ENCODE peak calls at places on chromosomes 11 and 22, in four cellular contexts. G, F, M and Y are unnamed samples.

GRCh38 chr11:115759622-115760527 is 255.7 kb upstream of the CADM1 start:
- DNase-seq in G (no peak), F (peak; percentile 41), M (peak; percentile 54), Y (no peak)

GRCh38 chr11:15341587-15341986 is 226.9 kb downstream of the INSC start:
- DNase-seq in G (no peak), F (no peak), M (no peak), Y (no peak)

GRCh38 chr22:38770257-38770949 is 14.6 kb upstream of the SUN2 start:
- DNase-seq in G (no peak), F (no peak), M (no peak), Y (no peak)

GRCh38 chr11:83617671-83618070 is 331.5 kb upstream of the CCDC90B start:
- DNase-seq in G (no peak), F (no peak), M (no peak), Y (no peak)

GRCh38 chr11:86958259-86958658 is 3.1 kb upstream of the FZD4 start:
- DNase-seq in G (no peak), F (no peak), M (peak; percentile 6), Y (no peak)

GRCh38 chr11:33194455-33194854 is 33.2 kb upstream of the CSTF3 start:
- DNase-seq in G (no peak), F (no peak), M (no peak), Y (no peak)

GRCh38 chr11:34583818-34584217 is 37.1 kb upstream of the EHF start:
- DNase-seq in G (no peak), F (no peak), M (no peak), Y (no peak)

GRCh38 chr22:46068908-46069481 is 81.3 kb upstream of the PPARA start:
- DNase-seq in G (no peak), F (peak; percentile 87), M (peak; percentile 91), Y (peak; percentile 13)

GRCh38 chr11:44766112-44766971 is 39.6 kb downstream of the TSPAN18 start:
- DNase-seq in G (peak; percentile 45), F (peak; percentile 93), M (peak; percentile 80), Y (no peak)

GRCh38 chr11:36478700-36479329 is 31.3 kb downstream of the TRAF6 start:
- DNase-seq in G (peak; percentile 52), F (peak; percentile 43), M (no peak), Y (peak; percentile 62)

GRCh38 chr11:46271875-46272815 is 5.3 kb upstream of the CREB3L1 start:
- DNase-seq in G (no peak), F (peak; percentile 72), M (no peak), Y (no peak)

GRCh38 chr11:46391578-46392420 is at the start of gene CHRM4:
- DNase-seq in G (peak; percentile 90), F (peak; percentile 32), M (peak; percentile 96), Y (no peak)

GRCh38 chr22:38175206-38176118 is 6.2 kb downstream of the PLA2G6 start:
- DNase-seq in G (no peak), F (no peak), M (peak; percentile 62), Y (no peak)

GRCh38 chr22:20422271-20422958 is 15.2 kb downstream of the SCARF2 start:
- DNase-seq in G (no peak), F (peak; percentile 66), M (peak; percentile 96), Y (no peak)

GRCh38 chr22:20509344-20510047 is 2.1 kb downstream of the MED15 start:
- DNase-seq in G (peak; percentile 95), F (peak; percentile 95), M (peak; percentile 95), Y (peak; percentile 42)

GRCh38 chr11:67376873-67377808 is 3.7 kb upstream of the CLCF1 start:
- DNase-seq in G (no peak), F (no peak), M (peak; percentile 78), Y (no peak)

GRCh38 chr11:765025-765801 is 12.1 kb downstream of the GATD1 start:
- DNase-seq in G (peak; percentile 64), F (peak; percentile 30), M (peak; percentile 86), Y (peak; percentile 65)

GRCh38 chr11:100851584-100852152 is 164.6 kb downstream of the ARHGAP42 start:
- DNase-seq in G (no peak), F (no peak), M (no peak), Y (no peak)

GRCh38 chr11:69705246-69705856 is 1.5 kb upstream of the FGF19 start:
- DNase-seq in G (no peak), F (no peak), M (peak; percentile 65), Y (no peak)

GRCh38 chr11:69511358-69512015 is 30.0 kb downstream of the LINC01488 start:
- DNase-seq in G (no peak), F (peak; percentile 45), M (peak; percentile 86), Y (no peak)

GRCh38 chr11:14189874-14190273 is 169.1 kb downstream of the RRAS2 start:
- DNase-seq in G (no peak), F (no peak), M (no peak), Y (no peak)

GRCh38 chr11:63999349-64000025 is 13.2 kb downstream of the OTUB1 start:
- DNase-seq in G (peak; percentile 63), F (peak; percentile 64), M (peak; percentile 93), Y (no peak)

GRCh38 chr22:19648419-19648929 is 65.8 kb upstream of the SEPTIN5 start:
- DNase-seq in G (peak; percentile 58), F (no peak), M (no peak), Y (peak; percentile 51)

GRCh38 chr11:124722176-124722575 is 17.6 kb upstream of the NRGN start:
- DNase-seq in G (no peak), F (no peak), M (no peak), Y (no peak)

GRCh38 chr11:117313828-117314768 is 2.0 kb downstream of the BACE1 start:
- DNase-seq in G (no peak), F (no peak), M (peak; percentile 73), Y (no peak)
- H3K4me3 ChIP-seq in G (no peak overlapping the region), F (peak overlapping the region; percentile 45), M (peak overlapping the region; percentile 74), Y (no peak overlapping the region)

GRCh38 chr11:111967651-111968050 is 30.5 kb downstream of the DIXDC1 start:
- DNase-seq in G (no peak), F (no peak), M (no peak), Y (no peak)
- H2AFZ ChIP-seq in G (no peak overlapping the region), F (no peak overlapping the region), M (no peak overlapping the region), Y (no peak overlapping the region)

DNA sequence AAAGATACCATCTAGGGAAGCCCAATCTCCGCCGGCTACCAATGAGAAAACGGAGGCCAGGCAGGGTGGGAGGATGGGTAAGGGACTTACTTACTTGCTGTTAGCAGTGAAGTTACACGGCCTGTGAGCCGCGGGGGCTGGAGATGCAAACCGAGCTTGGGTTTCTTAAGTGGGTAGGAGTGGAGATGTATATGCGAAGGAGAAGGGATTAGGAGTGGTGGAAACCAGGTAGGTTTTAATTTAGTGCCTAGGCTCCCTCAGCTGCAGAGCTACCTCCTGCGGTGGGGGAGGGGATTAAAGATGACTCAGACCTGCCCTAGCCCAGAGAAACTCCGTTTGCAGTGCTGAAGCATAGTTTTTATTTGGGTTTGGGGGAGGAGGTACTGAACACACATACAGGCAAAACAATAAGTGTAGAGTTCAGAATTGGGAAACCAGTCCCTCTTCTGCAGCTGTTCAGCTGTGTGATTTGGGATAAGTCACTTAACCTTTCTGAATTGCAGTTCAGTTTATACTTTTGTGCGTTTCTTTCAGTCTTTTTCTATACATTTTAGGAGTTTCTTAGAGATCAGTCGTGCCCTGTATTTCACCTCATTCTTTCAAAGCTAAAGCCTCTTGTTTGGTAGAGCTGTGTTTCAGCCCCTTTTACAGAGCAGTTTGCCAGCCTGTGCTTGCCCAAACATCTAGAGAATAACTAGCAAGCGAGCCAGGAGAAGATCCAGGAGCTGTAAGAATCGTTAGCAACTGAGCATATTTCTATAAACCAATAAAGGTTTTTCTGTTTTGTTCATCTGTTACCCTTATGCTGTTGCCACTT is 596 bp upstream of the TNRC6B start:
- DNase-seq in G (peak; percentile 86), F (peak; percentile 70), M (peak; percentile 50), Y (peak; percentile 68)
- H3K4me3 ChIP-seq in G (peak overlapping the region; percentile 68), F (peak overlapping the region; percentile 98), M (peak overlapping the region; percentile 81), Y (peak overlapping the region; percentile 91)

GRCh38 chr11:72238492-72239295 is 5.3 kb downstream of the PHOX2A start:
- DNase-seq in G (no peak), F (no peak), M (peak; percentile 91), Y (no peak)

GRCh38 chr11:72240461-72241289 is 3.3 kb downstream of the PHOX2A start:
- DNase-seq in G (no peak), F (peak; percentile 17), M (peak; percentile 94), Y (no peak)

GRCh38 chr11:72239849-72240460 is 4.0 kb downstream of the PHOX2A start:
- DNase-seq in G (no peak), F (peak; percentile 11), M (peak; percentile 97), Y (no peak)

GRCh38 chr11:72238040-72238450 is 5.9 kb downstream of the PHOX2A start:
- DNase-seq in G (peak; percentile 64), F (peak; percentile 61), M (peak; percentile 99), Y (peak; percentile 72)

GRCh38 chr11:72239296-72239848 is 4.6 kb downstream of the PHOX2A start:
- DNase-seq in G (no peak), F (peak; percentile 70), M (no peak), Y (no peak)
- H2AFZ ChIP-seq in G (no peak overlapping the region), F (no peak overlapping the region), M (no peak overlapping the region), Y (no peak overlapping the region)

GRCh38 chr11:122721964-122722266 is 66.4 kb downstream of the UBASH3B start:
- DNase-seq in G (no peak), F (peak; percentile 87), M (peak; percentile 94), Y (no peak)
- H3K4me3 ChIP-seq in G (no peak overlapping the region), F (no peak overlapping the region), M (no peak overlapping the region), Y (no peak overlapping the region)

GRCh38 chr22:22485524-22485923 is 23.0 kb downstream of the ZNF280B start:
- DNase-seq in G (no peak), F (no peak), M (no peak), Y (no peak)
- H2AFZ ChIP-seq in G (no peak overlapping the region), F (no peak overlapping the region), M (no peak overlapping the region), Y (no peak overlapping the region)

GRCh38 chr11:106177311-106177710 is 99.8 kb downstream of the AASDHPPT start:
- DNase-seq in G (no peak), F (no peak), M (no peak), Y (no peak)

GRCh38 chr11:106179048-106179447 is 101.6 kb downstream of the AASDHPPT start:
- DNase-seq in G (no peak), F (no peak), M (no peak), Y (no peak)

GRCh38 chr11:106176817-106177216 is 99.4 kb downstream of the AASDHPPT start:
- DNase-seq in G (peak; percentile 11), F (no peak), M (no peak), Y (no peak)

GRCh38 chr11:106173291-106173690 is 95.8 kb downstream of the AASDHPPT start:
- DNase-seq in G (no peak), F (no peak), M (no peak), Y (no peak)

GRCh38 chr11:106178361-106178760 is 100.9 kb downstream of the AASDHPPT start:
- DNase-seq in G (no peak), F (no peak), M (no peak), Y (no peak)
- H3K4me3 ChIP-seq in G (no peak overlapping the region), F (no peak overlapping the region), M (no peak overlapping the region), Y (no peak overlapping the region)

GRCh38 chr11:29159552-29160465 is 857.0 kb downstream of the KCNA4 start:
- DNase-seq in G (peak; percentile 12), F (peak; percentile 68), M (no peak), Y (peak; percentile 21)
- H2AFZ ChIP-seq in G (no peak overlapping the region), F (no peak overlapping the region), M (no peak overlapping the region), Y (no peak overlapping the region)